ENCODE peak calls at places on chromosomes 4 and X, in seven cellular contexts. H is T follicular helper cell; U is activated CD8-positive, alpha-beta memory T cell treated with anti-CD3 and anti-CD28 coated beads for 1 hour; A is epithelial cell of prostate; I is HFF-Myc; G is stimulated activated naive CD4-positive, alpha-beta T cell treated with Interleukin-2 at 50 U/mL for 16 hours; N is naive thymus-derived CD8-positive, alpha-beta T cell. T is an unnamed sample.
A peak's percentile ranks its signal among the peaks of the same experiment; 100 is the strongest.

GRCh38 chr4:145503486-145504072 is 21.9 kb downstream of the SMAD1 start:
- DNase-seq in H (no peak), U (no peak), A (no peak), I (no peak), G (no peak), N (no peak), T (no peak)

GRCh38 chrX:100413231-100413630 is 3.2 kb upstream of the PCDH19 start:
- DNase-seq in H (no peak), U (no peak), A (no peak), I (peak; percentile 5), G (no peak), N (no peak), T (peak; percentile 22)

GRCh38 chrX:13840121-13840520 is 23.2 kb upstream of the GPM6B start:
- DNase-seq in H (no peak), U (no peak), A (no peak), I (no peak), G (no peak), N (no peak), T (no peak)

GRCh38 chr4:150938417-150938816 is 76.7 kb downstream of the LRBA start:
- DNase-seq in H (no peak), U (no peak), A (no peak), I (no peak), G (no peak), N (no peak), T (no peak)

GRCh38 chrX:39809326-39809725 is 288.4 kb downstream of the BCOR start:
- DNase-seq in H (no peak), U (no peak), A (no peak), I (no peak), G (no peak), N (no peak), T (peak; percentile 84)

GRCh38 chr4:47686294-47686872 is 151.5 kb downstream of the CORIN start:
- DNase-seq in H (peak; percentile 46), U (peak; percentile 22), A (no peak), I (no peak), G (peak; percentile 47), N (peak; percentile 48), T (peak; percentile 15)

GRCh38 chr4:76867880-76868655 is 29.9 kb downstream of the SOWAHB start:
- DNase-seq in H (no peak), U (no peak), A (no peak), I (no peak), G (no peak), N (no peak), T (no peak)

GRCh38 chr4:77155631-77156345 is 1.2 kb upstream of the CCNG2 start:
- DNase-seq in H (no peak), U (no peak), A (no peak), I (no peak), G (no peak), N (no peak), T (no peak)

GRCh38 chr4:105122334-105122733 is 24.3 kb upstream of the TET2 start:
- DNase-seq in H (no peak), U (no peak), A (no peak), I (no peak), G (no peak), N (no peak), T (peak; percentile 60)